ENCODE peak calls at places on chromosomes 13 and 19, in ten cellular contexts. I, C, N, B, W, D, S, J, V and Y are unnamed samples. For H3K36me3, the result is how much of the 10 kb centered on the place peaks cover.

GRCh38 chr13:48043789-48044503 is 6.4 kb downstream of the NUDT15 start:
- DNase-seq in N (no peak), D (no peak), S (no peak), B (no peak), V (peak), C (no peak), W (peak), J (no peak), I (no peak), Y (no peak)

GRCh38 chr19:50261446-50261970 is 58.1 kb downstream of the MYH14 start:
- DNase-seq in I (no peak), S (no peak), J (no peak), W (no peak), B (no peak), N (no peak), C (no peak), V (no peak), D (no peak), Y (no peak)

GRCh38 chr19:15124572-15125231 is 17.5 kb downstream of the SYDE1 start:
- DNase-seq in B (no peak), S (peak), D (peak), J (no peak), V (no peak), W (peak), I (no peak), N (no peak), C (no peak), Y (no peak)

GRCh38 chr19:28234637-28235036 is 978.3 kb downstream of the UQCRFS1 start:
- DNase-seq in J (no peak), C (no peak), N (no peak), W (no peak), I (no peak), V (peak), S (peak), D (no peak), B (no peak), Y (peak)

GRCh38 chr19:52646571-52647222 is 8.5 kb upstream of the ZNF83 start:
- DNase-seq in J (no peak), V (no peak), C (no peak), N (no peak), I (no peak), S (no peak), B (no peak), D (no peak), W (no peak), Y (no peak)

GRCh38 chr19:19540707-19541515 is 2.8 kb downstream of the CILP2 start:
- DNase-seq in I (no peak), N (peak), B (peak), D (peak), W (peak), V (peak), C (peak), S (peak), J (peak), Y (no peak)

GRCh38 chr19:17242431-17243208 is 3.1 kb downstream of the NR2F6 start:
- DNase-seq in S (no peak), V (no peak), N (no peak), B (no peak), D (no peak), C (no peak), J (no peak), W (no peak), I (no peak), Y (no peak)

GRCh38 chr19:19443902-19444693 is 38.6 kb downstream of the GATAD2A start:
- DNase-seq in N (no peak), C (no peak), I (no peak), V (no peak), J (no peak), D (no peak), S (no peak), B (no peak), W (no peak), Y (no peak)

GRCh38 chr19:3575260-3575741 is 2.6 kb downstream of the HMG20B start:
- DNase-seq in D (no peak), S (peak), B (no peak), W (no peak), J (no peak), V (no peak), I (no peak), C (no peak), N (no peak), Y (no peak)
- TF ChIP-seq CTCF in D (no peak), S (peak), B (peak), W (peak), J (peak), V (peak), I (no peak), C (no peak), N (no peak), Y (peak)

DNA sequence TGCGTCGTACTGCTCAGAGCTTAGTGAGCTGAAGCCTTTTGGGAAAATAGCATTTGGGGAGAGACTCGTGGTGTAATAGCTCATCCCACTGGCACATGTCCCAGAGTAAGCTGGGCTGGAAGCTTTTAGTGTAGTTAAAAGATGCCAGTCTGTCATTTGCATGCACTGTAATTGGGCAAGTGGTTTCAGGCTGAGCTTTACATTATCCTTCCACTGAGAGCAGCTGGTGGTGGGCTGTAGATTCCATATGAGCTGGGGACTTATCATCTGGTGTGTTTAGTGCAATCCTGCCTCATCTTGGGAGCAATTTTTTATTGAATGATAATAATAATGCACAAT is 69.9 kb downstream of the LRCH1 start:
- DNase-seq in N (no peak), S (no peak), C (no peak), I (no peak), W (peak), V (peak), J (peak), D (no peak), B (no peak), Y (no peak)
- H3K4me3 ChIP-seq in N (no peak), S (no peak), C (no peak), I (no peak), W (no peak), V (no peak), J (peak), D (no peak), B (no peak), Y (no peak)

GRCh38 chr13:97945342-97945741 is 8.1 kb upstream of the IPO5 start:
- DNase-seq in S (no peak), V (no peak), J (no peak), B (no peak), D (no peak), W (no peak), I (no peak), N (no peak), C (no peak), Y (no peak)
- H3K36me3 ChIP-seq in S (under half), V (under half), J (under half), B (under half), D (under half), W (under half), I (under half), N (under half), C (under half), Y (under half)

GRCh38 chr13:77329133-77330008 is 2.5 kb upstream of the MYCBP2 start:
- DNase-seq in N (peak), S (peak), B (peak), D (peak), W (peak), J (peak), V (peak), I (peak), C (peak), Y (peak)
- TF ChIP-seq CTCF in N (no peak), S (no peak), B (no peak), D (no peak), W (no peak), J (no peak), V (no peak), I (no peak), C (no peak), Y (no peak)

GRCh38 chr13:89432997-89433396 is 1761.8 kb downstream of the SLITRK5 start:
- DNase-seq in D (no peak), W (no peak), I (no peak), N (no peak), S (no peak), V (no peak), C (no peak), J (no peak), B (no peak), Y (no peak)
- H3K4me3 ChIP-seq in D (no peak), W (no peak), I (no peak), N (no peak), S (no peak), V (no peak), C (no peak), J (no peak), B (no peak), Y (no peak)

GRCh38 chr19:7459773-7460172 is 29.1 kb downstream of the PEX11G start:
- DNase-seq in V (no peak), W (no peak), I (no peak), B (no peak), J (no peak), D (no peak), C (no peak), N (no peak), S (no peak), Y (no peak)

GRCh38 chr19:7467009-7467989 is 21.5 kb downstream of the PEX11G start:
- DNase-seq in V (no peak), W (no peak), I (no peak), J (no peak), S (no peak), C (no peak), B (no peak), D (no peak), N (no peak), Y (no peak)

GRCh38 chr19:7460562-7460966 is 28.3 kb downstream of the PEX11G start:
- DNase-seq in S (no peak), J (no peak), B (no peak), I (no peak), V (peak), C (no peak), N (no peak), W (no peak), D (no peak), Y (no peak)

GRCh38 chr19:7461841-7462629 is 26.8 kb downstream of the PEX11G start:
- DNase-seq in J (no peak), S (peak), B (no peak), D (no peak), W (no peak), N (no peak), V (no peak), C (no peak), I (no peak), Y (no peak)

DNA sequence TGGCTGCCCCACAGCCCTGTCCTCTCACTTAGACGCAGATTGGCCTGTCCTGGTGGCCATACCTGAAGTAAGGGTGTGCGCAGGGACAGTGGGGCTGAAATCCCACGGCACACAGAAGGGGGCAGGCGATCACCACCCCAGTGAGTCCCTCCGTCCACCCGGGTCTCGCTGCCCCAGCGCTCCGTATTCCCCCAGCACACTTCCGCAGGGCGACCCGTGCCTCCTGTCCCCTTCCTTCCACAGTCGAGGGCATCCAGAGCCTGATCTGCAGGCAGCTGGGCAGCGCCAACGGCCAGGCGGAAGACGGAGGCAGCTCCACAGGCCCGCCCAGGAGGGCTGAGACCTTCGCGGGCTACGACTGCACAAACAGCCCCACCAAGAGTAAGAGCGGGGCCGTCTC is 25.3 kb downstream of the PEX11G start:
- DNase-seq in J (no peak), C (no peak), S (no peak), W (no peak), B (no peak), I (no peak), D (no peak), V (no peak), N (no peak), Y (no peak)
- H3K36me3 ChIP-seq in J (under half), C (half or more), S (under half), W (under half), B (under half), I (half or more), D (under half), V (under half), N (half or more), Y (under half)

GRCh38 chr13:42009057-42009456 is 39.4 kb upstream of the DGKH start:
- DNase-seq in C (no peak), V (no peak), I (no peak), B (no peak), D (no peak), S (no peak), N (no peak), W (no peak), J (no peak), Y (no peak)

GRCh38 chr13:42011601-42012401 is 36.6 kb upstream of the DGKH start:
- DNase-seq in I (no peak), D (no peak), S (peak), B (no peak), W (no peak), V (no peak), J (no peak), N (no peak), C (no peak), Y (no peak)

GRCh38 chr13:42002066-42002465 is 41.2 kb upstream of the VWA8 start:
- DNase-seq in S (no peak), N (no peak), I (no peak), C (no peak), W (no peak), B (no peak), V (no peak), D (no peak), J (no peak), Y (no peak)

GRCh38 chr13:42007844-42008243 is 40.6 kb upstream of the DGKH start:
- DNase-seq in V (peak), S (no peak), I (no peak), W (peak), N (no peak), D (no peak), B (no peak), C (no peak), J (no peak), Y (peak)
- TF ChIP-seq CTCF in V (no peak), S (no peak), I (no peak), W (no peak), N (no peak), D (no peak), B (no peak), C (no peak), J (no peak), Y (no peak)

DNA sequence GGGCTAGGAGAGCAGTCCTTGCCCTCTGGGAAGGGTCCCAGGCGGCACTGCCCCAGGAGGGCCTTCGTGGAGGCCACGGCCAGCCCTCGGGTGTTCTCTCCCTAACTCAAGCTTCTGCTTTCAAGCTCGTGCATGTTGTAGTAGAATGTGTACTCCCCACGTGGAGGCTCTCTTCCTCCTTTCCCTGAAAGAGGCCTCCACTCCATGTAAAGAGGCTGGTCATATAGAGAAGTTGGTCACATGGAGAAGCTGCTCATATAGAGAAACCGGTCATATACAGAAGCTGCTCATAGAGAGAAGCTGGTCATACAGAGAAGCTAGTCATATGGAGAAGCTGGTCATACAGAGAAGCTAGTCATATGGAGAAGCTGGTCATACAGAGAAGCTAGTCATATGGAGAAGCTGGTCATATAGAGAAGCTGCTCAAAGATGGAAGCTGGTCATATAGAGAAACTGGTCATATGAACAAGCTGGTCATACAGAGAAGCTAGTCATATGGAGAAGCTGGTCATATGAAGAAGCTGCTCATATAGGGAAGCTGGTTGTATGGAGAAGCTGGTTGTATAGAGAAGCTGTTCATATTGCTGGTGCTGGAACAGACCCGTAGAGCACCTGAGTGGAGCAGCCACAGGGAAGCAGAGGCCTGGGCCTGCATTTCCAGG is 152.5 kb downstream of the COL4A1 start:
- DNase-seq in V (no peak), S (no peak), J (no peak), C (no peak), D (no peak), N (no peak), W (no peak), I (no peak), B (no peak), Y (no peak)
- H3K4me3 ChIP-seq in V (no peak), S (no peak), J (no peak), C (no peak), D (no peak), N (no peak), W (no peak), I (no peak), B (no peak), Y (no peak)

GRCh38 chr19:33381101-33381500 is 7.6 kb downstream of the CEBPG start:
- DNase-seq in B (no peak), V (no peak), J (no peak), W (no peak), I (no peak), D (no peak), S (no peak), C (no peak), N (no peak), Y (no peak)
- H3K36me3 ChIP-seq in B (under half), V (under half), J (under half), W (under half), I (under half), D (under half), S (under half), C (under half), N (half or more), Y (under half)

DNA sequence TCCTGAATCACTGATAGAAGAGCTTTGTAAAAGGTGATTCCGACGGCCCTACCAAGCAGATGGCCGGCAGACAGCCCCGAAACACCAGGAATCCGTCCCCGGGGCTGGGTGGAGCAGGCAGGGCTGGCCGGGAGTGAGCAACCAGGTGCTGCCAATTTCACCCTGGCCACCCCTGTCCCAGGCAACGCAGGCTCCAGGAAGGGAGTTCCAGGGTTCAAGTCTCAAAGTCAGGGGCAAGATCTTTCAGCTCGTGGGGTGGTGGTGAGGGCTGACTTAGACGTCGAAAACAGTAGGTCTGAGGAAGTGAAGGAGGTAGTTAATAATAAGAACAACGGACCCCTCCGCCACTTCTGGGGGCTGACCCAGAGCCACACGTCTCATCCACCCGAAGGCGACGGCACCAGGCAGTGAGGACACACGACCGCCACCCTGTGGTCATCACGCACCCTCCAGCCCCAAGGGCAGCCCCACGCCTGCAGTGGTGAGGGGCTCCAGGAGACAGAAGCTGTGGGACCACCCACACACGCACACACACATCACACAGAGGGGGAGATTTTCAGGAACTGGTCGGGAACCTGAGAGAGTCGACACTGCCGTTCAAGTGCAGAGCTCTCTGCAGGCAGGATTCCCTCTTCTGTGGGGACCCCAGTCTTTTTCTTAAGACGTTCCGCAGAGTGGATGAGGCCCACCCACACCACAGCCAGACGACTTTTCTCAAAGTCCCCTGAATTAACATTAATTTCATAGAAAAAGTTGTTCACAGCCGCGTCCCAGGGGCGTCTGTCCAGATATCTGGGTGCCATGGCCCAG is 67.2 kb downstream of the SPACA7 start:
- DNase-seq in D (no peak), B (no peak), I (no peak), N (peak), W (no peak), C (no peak), S (peak), V (no peak), J (no peak), Y (no peak)
- TF ChIP-seq CTCF in D (no peak), B (peak), I (no peak), N (no peak), W (peak), C (no peak), S (peak), V (peak), J (peak), Y (peak)